ENCODE peak calls at places on chromosomes 16 and 17, in nine cellular contexts. T, X, Y, Z, M, V, H, R and E are unnamed samples. For H3K36me3, the result is how much of the 10 kb centered on the place peaks cover.

GRCh38 chr17:68060336-68060735 is 24.8 kb downstream of the KPNA2 start:
- DNase-seq in T (no peak), X (no peak), Y (no peak), Z (no peak), M (no peak), V (no peak), H (no peak), R (no peak), E (no peak)

GRCh38 chr16:83791916-83792315 is 15.9 kb upstream of the HSBP1 start:
- DNase-seq in T (no peak), X (no peak), Y (no peak), Z (no peak), M (no peak), V (no peak), H (no peak), R (no peak), E (no peak)

GRCh38 chr16:58937661-58938060 is 203.5 kb upstream of the GOT2 start:
- DNase-seq in T (no peak), X (no peak), Y (no peak), Z (no peak), M (no peak), V (no peak), H (no peak), R (no peak), E (no peak)

GRCh38 chr17:62727916-62728672 is 80.0 kb downstream of the MARCHF10 start:
- DNase-seq in T (no peak), X (no peak), Y (no peak), Z (no peak), M (no peak), V (no peak), H (no peak), R (no peak), E (no peak)

GRCh38 chr16:88320947-88321634 is 61.7 kb upstream of the ZNF469 start:
- DNase-seq in T (no peak), X (no peak), Y (no peak), Z (no peak), M (peak), V (no peak), H (no peak), R (no peak), E (no peak)

GRCh38 chr16:10048850-10049249 is 133.4 kb downstream of the GRIN2A start:
- DNase-seq in T (no peak), X (no peak), Y (no peak), Z (no peak), M (no peak), V (no peak), H (no peak), R (no peak), E (no peak)

GRCh38 chr17:7460850-7461660 is 16.2 kb downstream of the CHRNB1 start:
- DNase-seq in T (no peak), X (no peak), Y (no peak), Z (no peak), M (no peak), V (no peak), H (no peak), R (no peak), E (no peak)

GRCh38 chr16:56603589-56603988 is 4.8 kb upstream of the MT2A start:
- DNase-seq in T (peak), X (peak), Y (peak), Z (no peak), M (peak), V (no peak), H (peak), R (peak), E (no peak)

GRCh38 chr17:49843774-49844350 is 4.0 kb downstream of the TAC4 start:
- DNase-seq in T (no peak), X (no peak), Y (no peak), Z (peak), M (no peak), V (no peak), H (no peak), R (no peak), E (no peak)

GRCh38 chr17:8520981-8521380 is 85.3 kb downstream of the NDEL1 start:
- DNase-seq in T (no peak), X (no peak), Y (no peak), Z (no peak), M (no peak), V (no peak), H (no peak), R (no peak), E (no peak)

GRCh38 chr17:81512984-81513668 is 527 bp upstream of the ACTG1 start:
- DNase-seq in T (peak), X (peak), Y (no peak), Z (peak), M (no peak), V (peak), H (peak), R (peak), E (peak)

GRCh38 chr17:28725660-28726395 is at the start of gene TLCD1:
- DNase-seq in T (peak), X (peak), Y (peak), Z (peak), M (no peak), V (peak), H (peak), R (peak), E (peak)

GRCh38 chr17:80998388-80999223 is 7.0 kb downstream of the CHMP6 start:
- DNase-seq in T (no peak), X (no peak), Y (peak), Z (no peak), M (no peak), V (no peak), H (no peak), R (no peak), E (no peak)

GRCh38 chr16:54805648-54806047 is 125.0 kb upstream of the IRX5 start:
- DNase-seq in T (no peak), X (no peak), Y (no peak), Z (no peak), M (no peak), V (no peak), H (no peak), R (no peak), E (no peak)

GRCh38 chr16:3274947-3275346 is 8.3 kb upstream of the ZNF263 start:
- DNase-seq in T (no peak), X (no peak), Y (no peak), Z (no peak), M (no peak), V (no peak), H (no peak), R (no peak), E (no peak)

GRCh38 chr16:17360810-17361209 is 110.0 kb downstream of the XYLT1 start:
- DNase-seq in T (no peak), X (no peak), Y (no peak), Z (no peak), M (no peak), V (no peak), H (no peak), R (no peak), E (no peak)

GRCh38 chr17:34312080-34312479 is 7.2 kb upstream of the CCL8 start:
- DNase-seq in T (no peak), X (no peak), Y (no peak), Z (no peak), M (no peak), V (no peak), H (peak), R (no peak), E (no peak)

DNA sequence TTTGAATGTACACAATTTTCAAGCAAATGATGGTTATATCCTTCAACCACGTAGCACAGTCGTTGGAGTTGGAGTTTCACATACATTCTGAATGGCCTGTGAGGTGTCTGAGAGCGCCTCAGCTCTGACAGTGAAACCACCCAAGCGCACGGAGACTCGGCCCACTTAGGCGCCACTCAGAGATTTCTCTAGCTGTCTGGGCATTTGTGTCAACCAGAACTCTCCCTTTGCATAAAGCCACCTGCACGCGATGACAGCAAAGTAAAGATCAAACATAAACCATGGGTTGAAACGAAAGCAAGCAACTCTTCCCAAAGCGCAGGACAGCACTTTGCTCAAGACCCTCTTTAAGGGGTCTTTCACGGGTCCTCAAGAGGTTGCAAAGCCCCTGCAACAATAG is 543 bp downstream of the SLC6A4 start:
- DNase-seq in T (no peak), X (no peak), Y (no peak), Z (no peak), M (no peak), V (no peak), H (peak), R (no peak), E (no peak)
- H3K4me3 ChIP-seq in T (peak), X (peak), Y (peak), Z (peak), M (no peak), V (no peak), H (peak), R (peak), E (peak)

GRCh38 chr16:27234171-27234570 is 30.8 kb downstream of the KDM8 start:
- DNase-seq in T (no peak), X (no peak), Y (no peak), Z (peak), M (no peak), V (no peak), H (no peak), R (no peak), E (no peak)
- H3K27ac ChIP-seq in T (no peak), X (no peak), Y (no peak), Z (no peak), M (no peak), V (no peak), H (no peak), R (peak), E (no peak)

GRCh38 chr17:78818932-78819331 is 21.7 kb downstream of the USP36 start:
- DNase-seq in T (peak), X (peak), Y (peak), Z (no peak), M (no peak), V (no peak), H (no peak), R (no peak), E (no peak)
- H3K36me3 ChIP-seq in T (half or more), X (under half), Y (half or more), Z (half or more), M (half or more), V (under half), H (half or more), R (under half), E (half or more)

GRCh38 chr16:15665107-15665506 is 15.1 kb downstream of the NDE1 start:
- DNase-seq in T (no peak), X (no peak), Y (no peak), Z (no peak), M (no peak), V (no peak), H (no peak), R (no peak), E (no peak)

GRCh38 chr16:15658556-15658955 is 8.5 kb downstream of the NDE1 start:
- DNase-seq in T (no peak), X (no peak), Y (no peak), Z (peak), M (no peak), V (no peak), H (no peak), R (no peak), E (no peak)

GRCh38 chr16:15658149-15658548 is 8.1 kb downstream of the NDE1 start:
- DNase-seq in T (no peak), X (no peak), Y (no peak), Z (no peak), M (no peak), V (no peak), H (no peak), R (no peak), E (no peak)

GRCh38 chr16:15654591-15654990 is 4.5 kb downstream of the NDE1 start:
- DNase-seq in T (no peak), X (no peak), Y (no peak), Z (no peak), M (no peak), V (no peak), H (no peak), R (no peak), E (no peak)

GRCh38 chr16:15660203-15660601 is 10.2 kb downstream of the NDE1 start:
- DNase-seq in T (no peak), X (no peak), Y (no peak), Z (peak), M (no peak), V (no peak), H (no peak), R (no peak), E (no peak)
- H3K4me3 ChIP-seq in T (no peak), X (no peak), Y (no peak), Z (no peak), M (no peak), V (no peak), H (no peak), R (no peak), E (no peak)

GRCh38 chr17:2380225-2380922 is 20.5 kb downstream of the MNT start:
- DNase-seq in T (no peak), X (no peak), Y (peak), Z (no peak), M (no peak), V (no peak), H (no peak), R (no peak), E (no peak)

GRCh38 chr17:2384439-2385127 is 16.3 kb downstream of the MNT start:
- DNase-seq in T (no peak), X (no peak), Y (peak), Z (no peak), M (no peak), V (no peak), H (no peak), R (no peak), E (no peak)

GRCh38 chr17:2385240-2386202 is 15.3 kb downstream of the MNT start:
- DNase-seq in T (no peak), X (no peak), Y (peak), Z (no peak), M (no peak), V (no peak), H (no peak), R (no peak), E (no peak)

GRCh38 chr17:2386400-2387085 is 14.3 kb downstream of the MNT start:
- DNase-seq in T (peak), X (no peak), Y (peak), Z (no peak), M (no peak), V (peak), H (no peak), R (no peak), E (peak)

GRCh38 chr17:2383628-2384167 is 17.2 kb downstream of the MNT start:
- DNase-seq in T (no peak), X (peak), Y (peak), Z (no peak), M (no peak), V (no peak), H (no peak), R (no peak), E (no peak)
- H3K27ac ChIP-seq in T (no peak), X (peak), Y (peak), Z (peak), M (peak), V (no peak), H (no peak), R (no peak), E (no peak)

GRCh38 chr17:63753215-63753614 is 11.6 kb upstream of the STRADA start:
- DNase-seq in T (no peak), X (no peak), Y (no peak), Z (no peak), M (no peak), V (no peak), H (peak), R (no peak), E (no peak)

GRCh38 chr17:63754046-63754445 is 12.4 kb upstream of the STRADA start:
- DNase-seq in T (no peak), X (no peak), Y (no peak), Z (no peak), M (no peak), V (no peak), H (no peak), R (no peak), E (no peak)

GRCh38 chr17:63752707-63753106 is 11.1 kb upstream of the STRADA start:
- DNase-seq in T (no peak), X (no peak), Y (no peak), Z (no peak), M (no peak), V (no peak), H (no peak), R (no peak), E (no peak)

GRCh38 chr17:63751806-63752205 is 10.2 kb upstream of the STRADA start:
- DNase-seq in T (no peak), X (no peak), Y (no peak), Z (no peak), M (no peak), V (no peak), H (no peak), R (no peak), E (no peak)
- H3K36me3 ChIP-seq in T (under half), X (under half), Y (half or more), Z (half or more), M (half or more), V (under half), H (half or more), R (under half), E (half or more)

DNA sequence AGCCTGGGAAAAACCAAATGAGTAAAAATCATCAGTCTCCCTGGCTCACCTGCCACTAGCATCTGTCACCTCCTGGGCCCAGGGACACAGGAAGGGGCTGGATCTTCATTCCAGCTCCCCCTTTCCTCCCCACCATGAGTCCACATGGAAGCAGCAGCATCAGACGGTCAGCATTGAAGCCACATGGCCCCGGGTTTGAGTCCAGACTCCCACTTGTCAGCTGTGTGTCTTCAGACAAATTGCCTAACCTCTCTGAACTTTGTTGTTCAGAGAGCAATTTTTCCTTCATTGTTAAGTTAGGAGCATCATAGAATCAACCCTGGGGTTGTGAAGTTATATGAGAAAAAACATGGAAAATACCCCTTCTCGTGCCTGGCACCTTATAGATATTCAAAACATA is 10.7 kb downstream of the CACNG4 start:
- DNase-seq in T (no peak), X (no peak), Y (no peak), Z (no peak), M (no peak), V (no peak), H (no peak), R (no peak), E (no peak)
- H3K4me3 ChIP-seq in T (no peak), X (no peak), Y (no peak), Z (no peak), M (no peak), V (no peak), H (no peak), R (no peak), E (no peak)

DNA sequence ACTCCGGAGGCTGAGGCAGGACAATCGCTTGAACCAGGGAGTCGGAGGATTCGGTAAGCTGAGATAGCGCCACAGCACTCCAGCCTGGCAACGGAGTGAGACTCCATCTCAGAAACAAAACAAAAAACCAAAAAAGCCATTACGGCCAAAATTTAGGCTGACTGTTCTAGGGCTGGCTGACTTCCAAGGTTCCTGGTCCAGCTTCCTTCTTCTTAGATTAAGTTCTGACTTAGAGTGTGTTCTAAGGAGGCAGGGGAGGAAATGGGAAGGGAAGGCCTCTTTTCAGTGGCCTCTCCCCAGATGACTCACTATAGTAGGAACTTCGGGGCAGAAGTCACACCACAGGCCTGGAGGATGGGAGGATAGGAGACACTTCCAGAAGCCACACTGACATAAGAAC is 27.7 kb upstream of the CLEC18B start:
- DNase-seq in T (peak), X (peak), Y (no peak), Z (peak), M (peak), V (peak), H (peak), R (peak), E (peak)
- H3K27ac ChIP-seq in T (peak), X (peak), Y (no peak), Z (peak), M (peak), V (peak), H (peak), R (peak), E (peak)

GRCh38 chr16:66943426-66944053 is 8.2 kb downstream of the CES2 start:
- DNase-seq in T (no peak), X (peak), Y (no peak), Z (no peak), M (no peak), V (no peak), H (no peak), R (no peak), E (no peak)
- H3K36me3 ChIP-seq in T (under half), X (under half), Y (under half), Z (half or more), M (under half), V (under half), H (under half), R (under half), E (under half)